ENCODE peak calls at places on chromosomes 3 and 15, in seven cellular contexts. One of them, this sample, is unnamed.

GRCh38 chr15:82951472-82952155 is 906 bp downstream of the HOMER2 start:
- DNase-seq in cardiac muscle cell: no peak
- DNase-seq in PC-3: peak; percentile 67
- DNase-seq in NB4: peak; percentile 17
- DNase-seq in AG09309: no peak
- DNase-seq in HFFc6: no peak
- DNase-seq in sigmoid colon: no peak
- DNase-seq in this sample: no peak

GRCh38 chr15:85757073-85757938 is 37.4 kb downstream of the KLHL25 start:
- DNase-seq in cardiac muscle cell: no peak
- DNase-seq in PC-3: no peak
- DNase-seq in NB4: no peak
- DNase-seq in AG09309: no peak
- DNase-seq in HFFc6: no peak
- DNase-seq in sigmoid colon: peak; percentile 55
- DNase-seq in this sample: no peak

GRCh38 chr3:108512671-108513070 is 2.3 kb upstream of the MYH15 start:
- DNase-seq in cardiac muscle cell: no peak
- DNase-seq in PC-3: no peak
- DNase-seq in NB4: no peak
- DNase-seq in AG09309: no peak
- DNase-seq in HFFc6: no peak
- DNase-seq in sigmoid colon: no peak
- DNase-seq in this sample: no peak

GRCh38 chr3:183823963-183824362 is 1.4 kb downstream of the MAP6D1 start:
- DNase-seq in cardiac muscle cell: no peak
- DNase-seq in PC-3: peak; percentile 24
- DNase-seq in NB4: no peak
- DNase-seq in AG09309: no peak
- DNase-seq in HFFc6: no peak
- DNase-seq in sigmoid colon: no peak
- DNase-seq in this sample: no peak

GRCh38 chr3:170487091-170487490 is 68.4 kb downstream of the CLDN11 start:
- DNase-seq in cardiac muscle cell: no peak
- DNase-seq in PC-3: no peak
- DNase-seq in NB4: no peak
- DNase-seq in AG09309: no peak
- DNase-seq in HFFc6: no peak
- DNase-seq in sigmoid colon: no peak
- DNase-seq in this sample: no peak

GRCh38 chr3:4069796-4070195 is 233.4 kb upstream of the SETMAR start:
- DNase-seq in cardiac muscle cell: no peak
- DNase-seq in PC-3: no peak
- DNase-seq in NB4: no peak
- DNase-seq in AG09309: no peak
- DNase-seq in HFFc6: no peak
- DNase-seq in sigmoid colon: no peak
- DNase-seq in this sample: no peak

GRCh38 chr15:69253156-69253555 is 45.6 kb upstream of the PAQR5 start:
- DNase-seq in cardiac muscle cell: no peak
- DNase-seq in PC-3: peak; percentile 91
- DNase-seq in NB4: no peak
- DNase-seq in AG09309: peak; percentile 56
- DNase-seq in HFFc6: peak; percentile 86
- DNase-seq in sigmoid colon: no peak
- DNase-seq in this sample: peak; percentile 93

GRCh38 chr15:63380828-63381282 is 791 bp downstream of the CA12 start:
- DNase-seq in cardiac muscle cell: no peak
- DNase-seq in PC-3: no peak
- DNase-seq in NB4: no peak
- DNase-seq in AG09309: no peak
- DNase-seq in HFFc6: no peak
- DNase-seq in sigmoid colon: no peak
- DNase-seq in this sample: no peak

GRCh38 chr15:43483306-43484128 is 9.4 kb downstream of the TP53BP1 start:
- DNase-seq in cardiac muscle cell: no peak
- DNase-seq in PC-3: peak; percentile 41
- DNase-seq in NB4: peak; percentile 23
- DNase-seq in AG09309: no peak
- DNase-seq in HFFc6: peak; percentile 11
- DNase-seq in sigmoid colon: no peak
- DNase-seq in this sample: peak; percentile 8

GRCh38 chr3:132180337-132180791 is 136.8 kb upstream of the ACP3 start:
- DNase-seq in cardiac muscle cell: peak; percentile 74
- DNase-seq in PC-3: peak; percentile 89
- DNase-seq in NB4: peak; percentile 56
- DNase-seq in AG09309: peak; percentile 31
- DNase-seq in HFFc6: peak; percentile 65
- DNase-seq in sigmoid colon: no peak
- DNase-seq in this sample: peak; percentile 72

GRCh38 chr15:94360251-94360671 is 128.9 kb downstream of the MCTP2 start:
- DNase-seq in cardiac muscle cell: no peak
- DNase-seq in PC-3: no peak
- DNase-seq in NB4: no peak
- DNase-seq in AG09309: no peak
- DNase-seq in HFFc6: no peak
- DNase-seq in sigmoid colon: no peak
- DNase-seq in this sample: no peak

GRCh38 chr3:177300039-177300833 is 103.0 kb upstream of the TBL1XR1 start:
- DNase-seq in cardiac muscle cell: no peak
- DNase-seq in PC-3: peak; percentile 26
- DNase-seq in NB4: peak; percentile 77
- DNase-seq in AG09309: no peak
- DNase-seq in HFFc6: peak; percentile 9
- DNase-seq in sigmoid colon: no peak
- DNase-seq in this sample: no peak

GRCh38 chr15:51697150-51697549 is 15.8 kb downstream of the SCG3 start:
- DNase-seq in cardiac muscle cell: no peak
- DNase-seq in PC-3: no peak
- DNase-seq in NB4: peak; percentile 11
- DNase-seq in AG09309: no peak
- DNase-seq in HFFc6: no peak
- DNase-seq in sigmoid colon: no peak
- DNase-seq in this sample: no peak

GRCh38 chr3:45056608-45057301 is 30.7 kb downstream of the CLEC3B start:
- DNase-seq in cardiac muscle cell: peak; percentile 36
- DNase-seq in PC-3: no peak
- DNase-seq in NB4: no peak
- DNase-seq in AG09309: no peak
- DNase-seq in HFFc6: no peak
- DNase-seq in sigmoid colon: no peak
- DNase-seq in this sample: peak; percentile 36

GRCh38 chr15:62739507-62739906 is 303.0 kb upstream of the TPM1 start:
- DNase-seq in cardiac muscle cell: no peak
- DNase-seq in PC-3: peak; percentile 70
- DNase-seq in NB4: no peak
- DNase-seq in AG09309: no peak
- DNase-seq in HFFc6: peak; percentile 89
- DNase-seq in sigmoid colon: no peak
- DNase-seq in this sample: no peak

GRCh38 chr3:191282262-191283215 is 46.7 kb upstream of the CCDC50 start:
- DNase-seq in cardiac muscle cell: no peak
- DNase-seq in PC-3: peak; percentile 30
- DNase-seq in NB4: no peak
- DNase-seq in AG09309: no peak
- DNase-seq in HFFc6: no peak
- DNase-seq in sigmoid colon: no peak
- DNase-seq in this sample: no peak

GRCh38 chr3:136351905-136352304 is 101.8 kb downstream of the PCCB start:
- DNase-seq in cardiac muscle cell: no peak
- DNase-seq in PC-3: peak; percentile 15
- DNase-seq in NB4: no peak
- DNase-seq in AG09309: no peak
- DNase-seq in HFFc6: no peak
- DNase-seq in sigmoid colon: no peak
- DNase-seq in this sample: no peak
- TF ChIP-seq CTCF in cardiac muscle cell: peak; percentile 11
- TF ChIP-seq CTCF in PC-3: peak; percentile 37
- TF ChIP-seq CTCF in NB4: no peak
- TF ChIP-seq CTCF in AG09309: no peak
- TF ChIP-seq CTCF in HFFc6: peak; percentile 76
- TF ChIP-seq CTCF in sigmoid colon: no peak
- TF ChIP-seq CTCF in this sample: peak; percentile 29

DNA sequence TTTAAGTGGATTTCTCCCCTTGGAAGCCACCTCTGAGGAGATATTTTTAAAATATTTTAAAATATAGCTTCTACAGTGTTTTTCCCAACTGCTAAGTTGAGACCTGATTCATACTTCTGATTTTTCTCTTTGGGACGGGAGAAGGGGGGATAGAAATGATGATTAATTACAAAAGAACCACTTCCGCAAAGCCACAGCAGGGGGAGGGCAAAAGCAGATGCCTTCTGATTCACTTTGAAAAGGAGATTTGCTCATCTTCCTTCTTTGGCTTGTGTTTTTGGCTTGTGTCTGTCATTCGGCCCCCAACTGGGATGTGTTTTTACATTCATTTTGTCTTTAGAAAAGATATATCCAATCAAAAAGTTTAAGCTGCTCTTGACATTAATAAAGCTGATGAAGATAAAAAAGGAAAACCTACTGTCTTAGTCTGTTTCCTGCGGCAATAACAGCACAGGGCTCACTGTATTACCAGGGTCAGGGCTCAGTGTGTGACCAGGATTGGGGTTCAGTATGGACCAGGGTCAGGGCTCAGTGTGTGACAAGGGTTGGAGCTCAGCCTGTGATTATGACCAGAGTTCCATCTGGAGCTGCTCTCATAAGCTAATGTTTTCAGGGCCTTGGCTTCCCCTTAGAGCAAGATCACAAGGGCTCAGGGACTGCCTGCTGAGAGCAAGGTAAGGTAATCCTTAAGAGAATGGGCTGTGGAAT is 223.2 kb downstream of the MTHFS start:
- DNase-seq in cardiac muscle cell: no peak
- DNase-seq in PC-3: peak; percentile 56
- DNase-seq in NB4: peak; percentile 65
- DNase-seq in AG09309: peak; percentile 27
- DNase-seq in HFFc6: peak; percentile 74
- DNase-seq in sigmoid colon: no peak
- DNase-seq in this sample: peak; percentile 37
- TF ChIP-seq CTCF in cardiac muscle cell: peak; percentile 11
- TF ChIP-seq CTCF in PC-3: no peak
- TF ChIP-seq CTCF in NB4: no peak
- TF ChIP-seq CTCF in AG09309: no peak
- TF ChIP-seq CTCF in HFFc6: peak; percentile 50
- TF ChIP-seq CTCF in sigmoid colon: no peak
- TF ChIP-seq CTCF in this sample: no peak

GRCh38 chr3:14674841-14675240 is at the start of gene C3orf20:
- DNase-seq in cardiac muscle cell: no peak
- DNase-seq in PC-3: no peak
- DNase-seq in NB4: no peak
- DNase-seq in AG09309: no peak
- DNase-seq in HFFc6: no peak
- DNase-seq in sigmoid colon: no peak
- DNase-seq in this sample: no peak

GRCh38 chr3:14680115-14680514 is 5.2 kb downstream of the C3orf20 start:
- DNase-seq in cardiac muscle cell: no peak
- DNase-seq in PC-3: no peak
- DNase-seq in NB4: no peak
- DNase-seq in AG09309: no peak
- DNase-seq in HFFc6: no peak
- DNase-seq in sigmoid colon: no peak
- DNase-seq in this sample: no peak

GRCh38 chr3:14680716-14681115 is 5.8 kb downstream of the C3orf20 start:
- DNase-seq in cardiac muscle cell: no peak
- DNase-seq in PC-3: peak; percentile 30
- DNase-seq in NB4: no peak
- DNase-seq in AG09309: no peak
- DNase-seq in HFFc6: no peak
- DNase-seq in sigmoid colon: no peak
- DNase-seq in this sample: no peak

GRCh38 chr3:14678015-14678503 is 3.1 kb downstream of the C3orf20 start:
- DNase-seq in cardiac muscle cell: peak; percentile 5
- DNase-seq in PC-3: no peak
- DNase-seq in NB4: no peak
- DNase-seq in AG09309: no peak
- DNase-seq in HFFc6: no peak
- DNase-seq in sigmoid colon: no peak
- DNase-seq in this sample: no peak

DNA sequence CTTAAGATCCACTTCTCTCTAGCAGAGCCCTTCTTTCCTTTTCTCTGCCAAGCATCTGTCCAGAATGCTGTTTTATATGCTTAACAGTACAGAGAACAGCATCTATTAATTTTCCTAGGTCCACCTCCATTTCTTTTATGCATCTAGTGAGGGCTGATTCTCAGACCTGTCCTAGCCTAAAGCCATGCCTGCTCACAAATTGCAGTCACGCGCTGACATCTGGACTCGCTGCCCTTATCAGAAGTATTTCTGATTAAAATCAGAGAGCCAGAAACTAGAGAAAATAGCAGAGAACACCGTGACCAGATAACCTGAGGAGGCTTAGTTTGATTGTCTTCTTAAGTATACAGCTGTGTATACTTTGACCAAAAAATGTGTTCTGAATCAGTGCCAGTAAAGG is 1.9 kb downstream of the C3orf20 start:
- DNase-seq in cardiac muscle cell: no peak
- DNase-seq in PC-3: no peak
- DNase-seq in NB4: no peak
- DNase-seq in AG09309: no peak
- DNase-seq in HFFc6: no peak
- DNase-seq in sigmoid colon: no peak
- DNase-seq in this sample: no peak
- TF ChIP-seq CTCF in cardiac muscle cell: no peak
- TF ChIP-seq CTCF in PC-3: no peak
- TF ChIP-seq CTCF in NB4: no peak
- TF ChIP-seq CTCF in AG09309: no peak
- TF ChIP-seq CTCF in HFFc6: no peak
- TF ChIP-seq CTCF in sigmoid colon: no peak
- TF ChIP-seq CTCF in this sample: no peak

GRCh38 chr3:196144383-196145105 is 62.7 kb upstream of the TFRC start:
- DNase-seq in cardiac muscle cell: no peak
- DNase-seq in PC-3: no peak
- DNase-seq in NB4: no peak
- DNase-seq in AG09309: peak; percentile 62
- DNase-seq in HFFc6: peak; percentile 36
- DNase-seq in sigmoid colon: no peak
- DNase-seq in this sample: peak; percentile 47

GRCh38 chr3:196141052-196141865 is 59.4 kb upstream of the TFRC start:
- DNase-seq in cardiac muscle cell: no peak
- DNase-seq in PC-3: no peak
- DNase-seq in NB4: peak; percentile 38
- DNase-seq in AG09309: no peak
- DNase-seq in HFFc6: no peak
- DNase-seq in sigmoid colon: no peak
- DNase-seq in this sample: no peak

GRCh38 chr3:196141866-196142673 is 60.2 kb upstream of the TFRC start:
- DNase-seq in cardiac muscle cell: no peak
- DNase-seq in PC-3: peak; percentile 66
- DNase-seq in NB4: no peak
- DNase-seq in AG09309: no peak
- DNase-seq in HFFc6: no peak
- DNase-seq in sigmoid colon: no peak
- DNase-seq in this sample: peak; percentile 70

GRCh38 chr3:196143708-196144382 is 62.0 kb upstream of the TFRC start:
- DNase-seq in cardiac muscle cell: no peak
- DNase-seq in PC-3: no peak
- DNase-seq in NB4: no peak
- DNase-seq in AG09309: no peak
- DNase-seq in HFFc6: no peak
- DNase-seq in sigmoid colon: no peak
- DNase-seq in this sample: no peak

GRCh38 chr3:196142674-196142988 is 60.7 kb upstream of the TFRC start:
- DNase-seq in cardiac muscle cell: no peak
- DNase-seq in PC-3: no peak
- DNase-seq in NB4: no peak
- DNase-seq in AG09309: no peak
- DNase-seq in HFFc6: no peak
- DNase-seq in sigmoid colon: no peak
- DNase-seq in this sample: no peak
- TF ChIP-seq CTCF in cardiac muscle cell: no peak
- TF ChIP-seq CTCF in PC-3: no peak
- TF ChIP-seq CTCF in NB4: no peak
- TF ChIP-seq CTCF in AG09309: no peak
- TF ChIP-seq CTCF in HFFc6: no peak
- TF ChIP-seq CTCF in sigmoid colon: no peak
- TF ChIP-seq CTCF in this sample: no peak